ENCODE peak calls at places on chromosome 6, in five cellular contexts. B is endodermal cell, X is heart left ventricle, A is ovary, T is mucosa of descending colon. J is an unnamed sample.

GRCh38 chr6:106181664-106182418 is 95.7 kb downstream of the PRDM1 start:
- DNase-seq in A (no peak), T (no peak), B (no peak), X (no peak), J (no peak)

GRCh38 chr6:128249429-128249828 is 271.0 kb downstream of the PTPRK start:
- DNase-seq in T (no peak), X (no peak), A (no peak), B (no peak), J (no peak)

GRCh38 chr6:126198581-126198980 is 141.3 kb upstream of the CENPW start:
- DNase-seq in B (no peak), X (no peak), T (no peak), A (no peak), J (no peak)

GRCh38 chr6:125302840-125303511 is 1.2 kb upstream of the HDDC2 start:
- DNase-seq in X (no peak), T (no peak), A (no peak), B (no peak), J (no peak)

GRCh38 chr6:130906736-130907381 is 79.7 kb downstream of the SMLR1 start:
- DNase-seq in T (no peak), B (no peak), X (no peak), A (no peak), J (no peak)

GRCh38 chr6:13304580-13305255 is 23.6 kb downstream of the TBC1D7 start:
- DNase-seq in B (peak; percentile 40), T (no peak), X (no peak), A (no peak), J (no peak)

GRCh38 chr6:46218457-46218856 is 47.7 kb upstream of the ENPP5 start:
- DNase-seq in T (no peak), X (no peak), B (no peak), A (no peak), J (no peak)

GRCh38 chr6:54698974-54699373 is 147.6 kb upstream of the FAM83B start:
- DNase-seq in B (no peak), A (no peak), X (no peak), T (no peak), J (no peak)

GRCh38 chr6:10520468-10520867 is 683 bp upstream of the GCNT2 start:
- DNase-seq in X (no peak), B (no peak), T (no peak), A (no peak), J (no peak)

GRCh38 chr6:150417899-150418824 is 49.4 kb downstream of the IYD start:
- DNase-seq in X (no peak), B (no peak), A (no peak), T (peak; percentile 65), J (no peak)

GRCh38 chr6:387293-387694 is 4.3 kb upstream of the IRF4 start:
- DNase-seq in B (no peak), A (no peak), T (no peak), X (no peak), J (no peak)

GRCh38 chr6:30530013-30530412 is 26.3 kb downstream of the GNL1 start:
- DNase-seq in X (no peak), B (no peak), A (no peak), T (no peak), J (no peak)

GRCh38 chr6:150928882-150929281 is 63.4 kb downstream of the MTHFD1L start:
- DNase-seq in X (no peak), T (peak; percentile 2), B (peak; percentile 70), A (no peak), J (no peak)

GRCh38 chr6:30378290-30378937 is 33.5 kb downstream of the RPP21 start:
- DNase-seq in X (no peak), B (no peak), T (peak; percentile 12), A (no peak), J (no peak)

GRCh38 chr6:46191961-46192360 is 21.2 kb upstream of the ENPP5 start:
- DNase-seq in A (no peak), B (no peak), X (no peak), T (no peak), J (no peak)

GRCh38 chr6:146305098-146305497 is 238.5 kb upstream of the RAB32 start:
- DNase-seq in B (no peak), A (no peak), X (no peak), T (peak; percentile 6), J (no peak)

GRCh38 chr6:162964703-162965140 is 236.9 kb downstream of the PACRG start:
- DNase-seq in A (no peak), T (peak; percentile 21), X (peak; percentile 73), B (no peak), J (no peak)

GRCh38 chr6:6712979-6713514 is 124.5 kb downstream of the LY86 start:
- DNase-seq in A (no peak), X (no peak), T (no peak), B (no peak), J (no peak)

GRCh38 chr6:27149140-27149539 is 98.4 kb upstream of the PRSS16 start:
- DNase-seq in X (no peak), A (no peak), T (no peak), B (peak; percentile 56), J (no peak)

GRCh38 chr6:150599199-150600002 is at the start of gene PLEKHG1:
- DNase-seq in X (peak; percentile 83), B (peak; percentile 87), T (peak; percentile 88), A (peak; percentile 79), J (peak; percentile 46)

GRCh38 chr6:43636312-43636667 is 650 bp downstream of the MAD2L1BP start:
- DNase-seq in B (no peak), X (no peak), A (no peak), T (no peak), J (no peak)

GRCh38 chr6:103273048-103273447 is 1586.7 kb downstream of the HACE1 start:
- DNase-seq in B (no peak), X (no peak), A (no peak), T (no peak), J (no peak)

GRCh38 chr6:5115168-5115567 is 30.0 kb downstream of the PPP1R3G start:
- DNase-seq in B (no peak), T (peak; percentile 67), A (no peak), X (peak; percentile 53), J (no peak)

GRCh38 chr6:148671085-148671484 is 75.7 kb upstream of the UST start:
- DNase-seq in B (peak; percentile 73), X (no peak), A (no peak), T (no peak), J (no peak)

GRCh38 chr6:163030980-163031379 is 303.2 kb downstream of the PACRG start:
- DNase-seq in T (no peak), B (no peak), A (no peak), X (no peak), J (no peak)

GRCh38 chr6:12522347-12522746 is 194.2 kb upstream of the PHACTR1 start:
- DNase-seq in T (no peak), X (no peak), A (no peak), B (no peak), J (no peak)

GRCh38 chr6:39792501-39793450 is 600 bp downstream of the DAAM2 start:
- DNase-seq in A (peak; percentile 67), B (peak; percentile 55), X (peak; percentile 44), T (no peak), J (no peak)

GRCh38 chr6:39793528-39793927 is 1.4 kb downstream of the DAAM2 start:
- DNase-seq in X (no peak), A (no peak), B (no peak), T (no peak), J (no peak)

GRCh38 chr6:39791311-39791710 is 865 bp upstream of the DAAM2 start:
- DNase-seq in B (peak; percentile 61), X (no peak), A (no peak), T (no peak), J (no peak)

GRCh38 chr6:39791850-39792500 is at the start of gene DAAM2:
- DNase-seq in B (peak; percentile 82), A (peak; percentile 86), T (peak; percentile 44), X (peak; percentile 71), J (no peak)

DNA sequence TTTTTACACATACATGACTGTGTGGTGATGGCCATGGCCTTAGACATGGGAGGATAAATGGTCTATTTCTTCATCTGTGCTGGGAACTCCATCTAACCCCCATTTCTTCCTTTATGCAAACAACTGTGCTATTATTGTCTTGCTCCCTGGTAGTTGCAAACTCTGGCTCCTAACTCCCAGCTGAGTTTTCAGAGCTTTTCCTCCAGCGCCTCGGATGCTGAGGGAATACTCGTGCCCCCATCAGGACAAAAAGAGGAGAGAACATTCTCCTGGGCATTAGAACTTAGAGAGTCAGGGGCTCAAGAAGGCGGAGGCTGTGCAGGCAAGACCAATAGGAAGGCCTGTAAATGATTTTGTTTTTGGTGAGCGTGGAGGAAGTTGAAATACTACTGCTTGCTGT is 2.1 kb downstream of the DAAM2 start:
- DNase-seq in T (no peak), A (no peak), B (no peak), X (no peak), J (no peak)
- H3K9me3 ChIP-seq in T (no peaks in the 10 kb centered on the region), A (no peaks in the 10 kb centered on the region), B (no peaks in the 10 kb centered on the region), X (no peaks in the 10 kb centered on the region), J (no peaks in the 10 kb centered on the region)

GRCh38 chr6:22664968-22665367 is 95.6 kb downstream of the HDGFL1 start:
- DNase-seq in T (no peak), A (no peak), X (no peak), B (no peak), J (no peak)

GRCh38 chr6:22668717-22669116 is 99.4 kb downstream of the HDGFL1 start:
- DNase-seq in T (no peak), A (no peak), X (peak; percentile 15), B (no peak), J (no peak)

GRCh38 chr6:22668307-22668706 is 98.9 kb downstream of the HDGFL1 start:
- DNase-seq in B (no peak), X (peak; percentile 54), T (no peak), A (no peak), J (no peak)

GRCh38 chr6:22666021-22666420 is 96.7 kb downstream of the HDGFL1 start:
- DNase-seq in B (no peak), A (no peak), T (no peak), X (no peak), J (no peak)

GRCh38 chr6:22667855-22668254 is 98.5 kb downstream of the HDGFL1 start:
- DNase-seq in A (no peak), T (no peak), B (no peak), X (no peak), J (no peak)
- H3K9me3 ChIP-seq in A (no peaks in the 10 kb centered on the region), T (no peaks in the 10 kb centered on the region), B (no peaks in the 10 kb centered on the region), X (no peaks in the 10 kb centered on the region), J (no peaks in the 10 kb centered on the region)

DNA sequence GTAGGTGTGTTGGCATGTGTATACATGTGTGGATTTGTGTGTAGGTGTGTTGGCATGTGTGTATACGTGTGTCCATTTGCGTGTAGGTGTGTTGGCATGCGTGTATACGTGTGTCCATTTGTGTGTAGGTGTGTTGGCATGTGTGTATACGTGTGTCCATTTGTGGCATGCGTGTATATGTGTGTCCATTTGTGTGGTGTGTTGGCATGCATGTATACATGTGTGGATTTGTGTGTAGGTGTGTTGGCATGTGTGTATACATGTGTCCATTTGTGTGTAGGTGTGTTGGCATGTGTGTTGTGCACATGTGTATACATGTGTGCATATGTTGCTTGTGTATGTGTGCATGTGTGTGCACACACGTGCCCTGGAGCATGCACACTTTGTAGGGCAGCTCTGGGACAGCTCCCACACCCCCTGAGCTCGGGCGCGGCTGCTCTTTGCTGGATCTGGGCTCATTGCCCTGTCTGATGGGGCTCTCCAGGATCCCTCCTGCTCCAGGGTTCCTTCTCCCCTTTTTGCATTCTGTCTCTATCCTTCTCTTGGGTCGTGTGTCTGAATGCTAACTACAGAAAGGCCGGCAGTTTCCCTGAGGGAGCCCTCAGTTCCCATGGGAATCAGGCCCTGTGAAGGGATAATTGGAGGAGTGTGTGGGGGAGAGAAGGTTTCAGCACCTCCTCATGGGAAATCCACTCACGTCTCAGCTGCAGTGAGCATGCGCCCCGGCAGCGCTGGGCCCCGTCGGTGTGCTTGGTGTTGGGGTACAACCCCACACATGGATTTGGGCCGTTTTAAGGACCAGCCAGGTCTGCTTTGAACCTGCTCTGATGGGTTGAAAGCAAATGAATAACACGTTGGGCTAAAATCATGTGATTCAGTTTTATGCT is 102.0 kb downstream of the ERMARD start:
- DNase-seq in T (no peak), B (no peak), A (no peak), X (no peak), J (no peak)
- H3K9me3 ChIP-seq in T (peaks cover 5% of the 10 kb centered on the region), B (peaks cover 16% of the 10 kb centered on the region), A (no peaks in the 10 kb centered on the region), X (peaks cover 11% of the 10 kb centered on the region), J (no peaks in the 10 kb centered on the region)

GRCh38 chr6:111162504-111162903 is 75.2 kb downstream of the SLC16A10 start:
- DNase-seq in T (no peak), A (no peak), B (no peak), X (no peak), J (no peak)
- H3K9me3 ChIP-seq in T (peaks cover 15% of the 10 kb centered on the region), A (no peaks in the 10 kb centered on the region), B (peaks cover 35% of the 10 kb centered on the region), X (peaks cover 4% of the 10 kb centered on the region), J (no peaks in the 10 kb centered on the region)